ENCODE peak calls at places on chromosomes 4 and X, in four cellular contexts. D is kidney glomerular epithelial cell, U is head of caudate nucleus, K is neural crest cell. Q is an unnamed sample.

GRCh38 chr4:147789596-147789995 is 57.7 kb downstream of the ARHGAP10 start:
- DNase-seq in D (no peak), U (no peak), K (no peak), Q (no peak)

GRCh38 chrX:69027181-69028005 is 137.9 kb downstream of the PJA1 start:
- DNase-seq in K (no peak), D (peak; percentile 79), U (peak; percentile 6), Q (no peak)

GRCh38 chrX:49003696-49004095 is 1.6 kb upstream of the GRIPAP1 start:
- DNase-seq in D (no peak), U (no peak), K (no peak), Q (no peak)

GRCh38 chr4:83932996-83933395 is 397.1 kb downstream of the GPAT3 start:
- DNase-seq in D (no peak), U (no peak), K (no peak), Q (no peak)

GRCh38 chr4:106109929-106110328 is 206.1 kb downstream of the TBCK start:
- DNase-seq in K (no peak), D (no peak), U (no peak), Q (no peak)

GRCh38 chr4:39976945-39977488 is 694 bp downstream of the PDS5A start:
- DNase-seq in D (no peak), U (no peak), K (peak; percentile 36), Q (no peak)

GRCh38 chr4:84582988-84583870 is at the start of gene CDS1:
- DNase-seq in D (peak; percentile 58), K (peak; percentile 16), U (peak; percentile 44), Q (no peak)

GRCh38 chr4:156378053-156378665 is 424.5 kb upstream of the CTSO start:
- DNase-seq in D (no peak), U (no peak), K (no peak), Q (peak; percentile 15)